ENCODE peak calls at places on chromosomes 6 and 20, in five cellular contexts. One of them, this sample, is unnamed.

GRCh38 chr20:59415224-59415623 is 114.8 kb downstream of the EDN3 start:
- DNase-seq in stimulated activated CD4-positive, alpha-beta T cell treated with anti-CD3 and anti-CD28 coated beads, Interleukin-4, amount 100 ng/mL, for 48 hours: no peak
- DNase-seq in NCI-H526: no peak
- DNase-seq in IMR-90: no peak
- DNase-seq in esophagus muscularis mucosa: no peak
- DNase-seq in this sample: no peak

GRCh38 chr20:58683132-58683531 is 9.5 kb upstream of the NPEPL1 start:
- DNase-seq in stimulated activated CD4-positive, alpha-beta T cell treated with anti-CD3 and anti-CD28 coated beads, Interleukin-4, amount 100 ng/mL, for 48 hours: no peak
- DNase-seq in esophagus muscularis mucosa: no peak
- DNase-seq in IMR-90: no peak
- DNase-seq in NCI-H526: no peak
- DNase-seq in this sample: no peak

GRCh38 chr6:113364781-113365545 is 492.2 kb upstream of the MARCKS start:
- DNase-seq in stimulated activated CD4-positive, alpha-beta T cell treated with anti-CD3 and anti-CD28 coated beads, Interleukin-4, amount 100 ng/mL, for 48 hours: no peak
- DNase-seq in IMR-90: peak
- DNase-seq in esophagus muscularis mucosa: no peak
- DNase-seq in NCI-H526: no peak
- DNase-seq in this sample: no peak

GRCh38 chr6:168196385-168196860 is 117.4 kb upstream of the FRMD1 start:
- DNase-seq in NCI-H526: peak
- DNase-seq in IMR-90: no peak
- DNase-seq in stimulated activated CD4-positive, alpha-beta T cell treated with anti-CD3 and anti-CD28 coated beads, Interleukin-4, amount 100 ng/mL, for 48 hours: no peak
- DNase-seq in esophagus muscularis mucosa: no peak
- DNase-seq in this sample: no peak

GRCh38 chr6:14196029-14196428 is 78.5 kb downstream of the CD83 start:
- DNase-seq in esophagus muscularis mucosa: no peak
- DNase-seq in NCI-H526: no peak
- DNase-seq in stimulated activated CD4-positive, alpha-beta T cell treated with anti-CD3 and anti-CD28 coated beads, Interleukin-4, amount 100 ng/mL, for 48 hours: no peak
- DNase-seq in IMR-90: no peak
- DNase-seq in this sample: no peak

GRCh38 chr6:111658445-111659154 is 52.9 kb upstream of the TRAF3IP2 start:
- DNase-seq in IMR-90: peak
- DNase-seq in NCI-H526: no peak
- DNase-seq in esophagus muscularis mucosa: no peak
- DNase-seq in stimulated activated CD4-positive, alpha-beta T cell treated with anti-CD3 and anti-CD28 coated beads, Interleukin-4, amount 100 ng/mL, for 48 hours: no peak
- DNase-seq in this sample: no peak

GRCh38 chr20:63697357-63697867 is 960 bp downstream of the TNFRSF6B start:
- DNase-seq in esophagus muscularis mucosa: no peak
- DNase-seq in stimulated activated CD4-positive, alpha-beta T cell treated with anti-CD3 and anti-CD28 coated beads, Interleukin-4, amount 100 ng/mL, for 48 hours: no peak
- DNase-seq in IMR-90: no peak
- DNase-seq in NCI-H526: no peak
- DNase-seq in this sample: no peak

GRCh38 chr6:21608610-21609009 is 15.1 kb downstream of the SOX4 start:
- DNase-seq in esophagus muscularis mucosa: no peak
- DNase-seq in NCI-H526: no peak
- DNase-seq in stimulated activated CD4-positive, alpha-beta T cell treated with anti-CD3 and anti-CD28 coated beads, Interleukin-4, amount 100 ng/mL, for 48 hours: no peak
- DNase-seq in IMR-90: no peak
- DNase-seq in this sample: no peak

GRCh38 chr6:51542466-51542865 is 544.9 kb downstream of the PKHD1 start:
- DNase-seq in esophagus muscularis mucosa: no peak
- DNase-seq in IMR-90: no peak
- DNase-seq in NCI-H526: no peak
- DNase-seq in stimulated activated CD4-positive, alpha-beta T cell treated with anti-CD3 and anti-CD28 coated beads, Interleukin-4, amount 100 ng/mL, for 48 hours: no peak
- DNase-seq in this sample: no peak

GRCh38 chr6:149045404-149045803 is 272.1 kb upstream of the TAB2 start:
- DNase-seq in NCI-H526: no peak
- DNase-seq in stimulated activated CD4-positive, alpha-beta T cell treated with anti-CD3 and anti-CD28 coated beads, Interleukin-4, amount 100 ng/mL, for 48 hours: no peak
- DNase-seq in esophagus muscularis mucosa: peak
- DNase-seq in IMR-90: no peak
- DNase-seq in this sample: no peak

GRCh38 chr6:35473075-35473848 is 5.1 kb downstream of the RPL10A start:
- DNase-seq in esophagus muscularis mucosa: no peak
- DNase-seq in IMR-90: no peak
- DNase-seq in NCI-H526: no peak
- DNase-seq in stimulated activated CD4-positive, alpha-beta T cell treated with anti-CD3 and anti-CD28 coated beads, Interleukin-4, amount 100 ng/mL, for 48 hours: no peak
- DNase-seq in this sample: no peak

GRCh38 chr6:72783667-72784066 is 161.8 kb downstream of the KCNQ5 start:
- DNase-seq in NCI-H526: no peak
- DNase-seq in stimulated activated CD4-positive, alpha-beta T cell treated with anti-CD3 and anti-CD28 coated beads, Interleukin-4, amount 100 ng/mL, for 48 hours: no peak
- DNase-seq in esophagus muscularis mucosa: no peak
- DNase-seq in IMR-90: peak
- DNase-seq in this sample: no peak

GRCh38 chr6:34138924-34139323 is 7.0 kb downstream of the GRM4 start:
- DNase-seq in stimulated activated CD4-positive, alpha-beta T cell treated with anti-CD3 and anti-CD28 coated beads, Interleukin-4, amount 100 ng/mL, for 48 hours: no peak
- DNase-seq in NCI-H526: no peak
- DNase-seq in esophagus muscularis mucosa: no peak
- DNase-seq in IMR-90: no peak
- DNase-seq in this sample: no peak

This sample was measured in epithelial cell of prostate.